ENCODE peak calls at places on chromosomes 4 and X, in six cellular contexts. One of them, this sample, is unnamed.
A peak's percentile ranks its signal among the peaks of the same experiment; 100 is the strongest.

GRCh38 chrX:12118134-12118533 is 20.1 kb upstream of the FRMPD4 start:
- DNase-seq in CD4-positive, alpha-beta T cell: no peak
- DNase-seq in CD8-positive, alpha-beta T cell: no peak
- DNase-seq in heart right ventricle: no peak
- DNase-seq in naive thymus-derived CD4-positive, alpha-beta T cell: no peak
- DNase-seq in brain microvascular endothelial cell: no peak
- DNase-seq in this sample: no peak

GRCh38 chr4:126223784-126224407 is 909.1 kb downstream of the FAT4 start:
- DNase-seq in CD8-positive, alpha-beta T cell: no peak
- DNase-seq in CD4-positive, alpha-beta T cell: no peak
- DNase-seq in naive thymus-derived CD4-positive, alpha-beta T cell: no peak
- DNase-seq in brain microvascular endothelial cell: no peak
- DNase-seq in heart right ventricle: no peak
- DNase-seq in this sample: no peak

GRCh38 chrX:12802741-12803140 is 11.5 kb downstream of the PRPS2 start:
- DNase-seq in brain microvascular endothelial cell: no peak
- DNase-seq in CD4-positive, alpha-beta T cell: no peak
- DNase-seq in heart right ventricle: no peak
- DNase-seq in naive thymus-derived CD4-positive, alpha-beta T cell: no peak
- DNase-seq in CD8-positive, alpha-beta T cell: no peak
- DNase-seq in this sample: no peak

GRCh38 chrX:111581086-111581485 is 69.6 kb downstream of the SERTM2 start:
- DNase-seq in CD4-positive, alpha-beta T cell: no peak
- DNase-seq in CD8-positive, alpha-beta T cell: no peak
- DNase-seq in brain microvascular endothelial cell: no peak
- DNase-seq in naive thymus-derived CD4-positive, alpha-beta T cell: no peak
- DNase-seq in heart right ventricle: no peak
- DNase-seq in this sample: no peak

GRCh38 chr4:86757468-86757867 is 91.7 kb downstream of the SLC10A6 start:
- DNase-seq in brain microvascular endothelial cell: no peak
- DNase-seq in CD8-positive, alpha-beta T cell: no peak
- DNase-seq in CD4-positive, alpha-beta T cell: no peak
- DNase-seq in naive thymus-derived CD4-positive, alpha-beta T cell: no peak
- DNase-seq in heart right ventricle: no peak
- DNase-seq in this sample: no peak

GRCh38 chr4:38131371-38132139 is 171.4 kb downstream of the PTTG2 start:
- DNase-seq in naive thymus-derived CD4-positive, alpha-beta T cell: peak; percentile 61
- DNase-seq in CD4-positive, alpha-beta T cell: peak; percentile 38
- DNase-seq in heart right ventricle: no peak
- DNase-seq in CD8-positive, alpha-beta T cell: peak; percentile 64
- DNase-seq in brain microvascular endothelial cell: peak; percentile 49
- DNase-seq in this sample: peak; percentile 85

GRCh38 chrX:153734871-153735270 is 10.2 kb downstream of the ABCD1 start:
- DNase-seq in naive thymus-derived CD4-positive, alpha-beta T cell: no peak
- DNase-seq in heart right ventricle: no peak
- DNase-seq in CD4-positive, alpha-beta T cell: no peak
- DNase-seq in CD8-positive, alpha-beta T cell: no peak
- DNase-seq in brain microvascular endothelial cell: no peak
- DNase-seq in this sample: no peak

GRCh38 chrX:39757971-39758370 is 339.8 kb downstream of the BCOR start:
- DNase-seq in CD4-positive, alpha-beta T cell: no peak
- DNase-seq in naive thymus-derived CD4-positive, alpha-beta T cell: no peak
- DNase-seq in brain microvascular endothelial cell: no peak
- DNase-seq in CD8-positive, alpha-beta T cell: no peak
- DNase-seq in heart right ventricle: no peak
- DNase-seq in this sample: no peak

GRCh38 chr4:44558206-44558605 is 93.2 kb downstream of the YIPF7 start:
- DNase-seq in CD8-positive, alpha-beta T cell: no peak
- DNase-seq in CD4-positive, alpha-beta T cell: no peak
- DNase-seq in heart right ventricle: no peak
- DNase-seq in brain microvascular endothelial cell: no peak
- DNase-seq in naive thymus-derived CD4-positive, alpha-beta T cell: no peak
- DNase-seq in this sample: no peak

GRCh38 chr4:10100734-10101216 is 15.8 kb downstream of the WDR1 start:
- DNase-seq in naive thymus-derived CD4-positive, alpha-beta T cell: no peak
- DNase-seq in CD8-positive, alpha-beta T cell: peak; percentile 38
- DNase-seq in heart right ventricle: no peak
- DNase-seq in CD4-positive, alpha-beta T cell: no peak
- DNase-seq in brain microvascular endothelial cell: no peak
- DNase-seq in this sample: peak; percentile 33

GRCh38 chrX:20461576-20461975 is 194.9 kb upstream of the RPS6KA3 start:
- DNase-seq in heart right ventricle: no peak
- DNase-seq in naive thymus-derived CD4-positive, alpha-beta T cell: no peak
- DNase-seq in brain microvascular endothelial cell: no peak
- DNase-seq in CD8-positive, alpha-beta T cell: no peak
- DNase-seq in CD4-positive, alpha-beta T cell: no peak
- DNase-seq in this sample: no peak

GRCh38 chrX:20456971-20457370 is 190.3 kb upstream of the RPS6KA3 start:
- DNase-seq in naive thymus-derived CD4-positive, alpha-beta T cell: no peak
- DNase-seq in brain microvascular endothelial cell: no peak
- DNase-seq in CD4-positive, alpha-beta T cell: no peak
- DNase-seq in heart right ventricle: no peak
- DNase-seq in CD8-positive, alpha-beta T cell: no peak
- DNase-seq in this sample: no peak

GRCh38 chrX:20463296-20464075 is 196.8 kb upstream of the RPS6KA3 start:
- DNase-seq in CD4-positive, alpha-beta T cell: no peak
- DNase-seq in CD8-positive, alpha-beta T cell: no peak
- DNase-seq in heart right ventricle: no peak
- DNase-seq in naive thymus-derived CD4-positive, alpha-beta T cell: no peak
- DNase-seq in brain microvascular endothelial cell: no peak
- DNase-seq in this sample: no peak

GRCh38 chrX:20455001-20455400 is 188.3 kb upstream of the RPS6KA3 start:
- DNase-seq in brain microvascular endothelial cell: no peak
- DNase-seq in naive thymus-derived CD4-positive, alpha-beta T cell: no peak
- DNase-seq in heart right ventricle: no peak
- DNase-seq in CD8-positive, alpha-beta T cell: no peak
- DNase-seq in CD4-positive, alpha-beta T cell: no peak
- DNase-seq in this sample: no peak

GRCh38 chrX:20459410-20460350 is 193.0 kb upstream of the RPS6KA3 start:
- DNase-seq in CD4-positive, alpha-beta T cell: no peak
- DNase-seq in brain microvascular endothelial cell: no peak
- DNase-seq in heart right ventricle: no peak
- DNase-seq in CD8-positive, alpha-beta T cell: no peak
- DNase-seq in naive thymus-derived CD4-positive, alpha-beta T cell: no peak
- DNase-seq in this sample: no peak
- H3K27ac ChIP-seq in CD4-positive, alpha-beta T cell: no peak overlapping the region
- H3K27ac ChIP-seq in brain microvascular endothelial cell: no peak overlapping the region
- H3K27ac ChIP-seq in heart right ventricle: no peak overlapping the region
- H3K27ac ChIP-seq in CD8-positive, alpha-beta T cell: no peak overlapping the region
- H3K27ac ChIP-seq in naive thymus-derived CD4-positive, alpha-beta T cell: no peak overlapping the region
- H3K27ac ChIP-seq in this sample: no peak overlapping the region

GRCh38 chrX:135389243-135389642 is 32.5 kb upstream of the SMIM10L2A start:
- DNase-seq in brain microvascular endothelial cell: no peak
- DNase-seq in naive thymus-derived CD4-positive, alpha-beta T cell: no peak
- DNase-seq in CD4-positive, alpha-beta T cell: no peak
- DNase-seq in CD8-positive, alpha-beta T cell: no peak
- DNase-seq in heart right ventricle: no peak
- DNase-seq in this sample: no peak
- H3K27ac ChIP-seq in brain microvascular endothelial cell: no peak overlapping the region
- H3K27ac ChIP-seq in naive thymus-derived CD4-positive, alpha-beta T cell: no peak overlapping the region
- H3K27ac ChIP-seq in CD4-positive, alpha-beta T cell: no peak overlapping the region
- H3K27ac ChIP-seq in CD8-positive, alpha-beta T cell: no peak overlapping the region
- H3K27ac ChIP-seq in heart right ventricle: no peak overlapping the region
- H3K27ac ChIP-seq in this sample: no peak overlapping the region

GRCh38 chr4:119626943-119627266 is 1.7 kb downstream of the PDE5A start:
- DNase-seq in CD4-positive, alpha-beta T cell: no peak
- DNase-seq in heart right ventricle: no peak
- DNase-seq in brain microvascular endothelial cell: no peak
- DNase-seq in naive thymus-derived CD4-positive, alpha-beta T cell: no peak
- DNase-seq in CD8-positive, alpha-beta T cell: no peak
- DNase-seq in this sample: no peak

GRCh38 chr4:119626420-119626819 is 2.2 kb downstream of the PDE5A start:
- DNase-seq in heart right ventricle: no peak
- DNase-seq in CD8-positive, alpha-beta T cell: no peak
- DNase-seq in brain microvascular endothelial cell: no peak
- DNase-seq in naive thymus-derived CD4-positive, alpha-beta T cell: no peak
- DNase-seq in CD4-positive, alpha-beta T cell: no peak
- DNase-seq in this sample: no peak

GRCh38 chr4:119628281-119629141 is at the start of gene PDE5A:
- DNase-seq in CD4-positive, alpha-beta T cell: peak; percentile 71
- DNase-seq in brain microvascular endothelial cell: peak; percentile 61
- DNase-seq in CD8-positive, alpha-beta T cell: peak; percentile 79
- DNase-seq in heart right ventricle: peak; percentile 84
- DNase-seq in naive thymus-derived CD4-positive, alpha-beta T cell: peak; percentile 71
- DNase-seq in this sample: peak; percentile 70

GRCh38 chr4:119627267-119628190 is 1.1 kb downstream of the PDE5A start:
- DNase-seq in heart right ventricle: peak; percentile 74
- DNase-seq in naive thymus-derived CD4-positive, alpha-beta T cell: peak; percentile 64
- DNase-seq in CD8-positive, alpha-beta T cell: peak; percentile 55
- DNase-seq in brain microvascular endothelial cell: peak; percentile 42
- DNase-seq in CD4-positive, alpha-beta T cell: peak; percentile 44
- DNase-seq in this sample: peak; percentile 58

DNA sequence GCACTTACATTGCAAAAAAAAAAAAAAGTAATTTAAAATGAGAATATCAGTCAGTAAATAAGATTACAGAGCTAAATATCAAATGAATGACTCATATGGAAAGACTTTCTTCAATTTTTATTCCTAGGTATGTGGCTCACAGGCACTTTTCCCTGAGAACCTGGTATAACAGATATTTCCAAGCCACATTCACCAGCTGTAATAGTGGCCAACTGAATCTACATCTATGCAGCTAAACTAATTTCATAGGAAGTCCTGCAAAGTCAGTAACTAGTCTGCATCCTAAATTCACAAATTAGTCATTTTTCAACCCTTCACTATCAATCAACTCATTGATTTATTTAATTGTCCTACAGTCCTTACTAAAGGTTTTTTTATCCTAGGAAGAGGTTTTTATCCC is 5.6 kb downstream of the PDE5A start:
- DNase-seq in brain microvascular endothelial cell: no peak
- DNase-seq in heart right ventricle: no peak
- DNase-seq in CD4-positive, alpha-beta T cell: no peak
- DNase-seq in naive thymus-derived CD4-positive, alpha-beta T cell: no peak
- DNase-seq in CD8-positive, alpha-beta T cell: no peak
- DNase-seq in this sample: no peak
- H3K27ac ChIP-seq in brain microvascular endothelial cell: no peak overlapping the region
- H3K27ac ChIP-seq in heart right ventricle: no peak overlapping the region
- H3K27ac ChIP-seq in CD4-positive, alpha-beta T cell: no peak overlapping the region
- H3K27ac ChIP-seq in naive thymus-derived CD4-positive, alpha-beta T cell: no peak overlapping the region
- H3K27ac ChIP-seq in CD8-positive, alpha-beta T cell: no peak overlapping the region
- H3K27ac ChIP-seq in this sample: no peak overlapping the region

DNA sequence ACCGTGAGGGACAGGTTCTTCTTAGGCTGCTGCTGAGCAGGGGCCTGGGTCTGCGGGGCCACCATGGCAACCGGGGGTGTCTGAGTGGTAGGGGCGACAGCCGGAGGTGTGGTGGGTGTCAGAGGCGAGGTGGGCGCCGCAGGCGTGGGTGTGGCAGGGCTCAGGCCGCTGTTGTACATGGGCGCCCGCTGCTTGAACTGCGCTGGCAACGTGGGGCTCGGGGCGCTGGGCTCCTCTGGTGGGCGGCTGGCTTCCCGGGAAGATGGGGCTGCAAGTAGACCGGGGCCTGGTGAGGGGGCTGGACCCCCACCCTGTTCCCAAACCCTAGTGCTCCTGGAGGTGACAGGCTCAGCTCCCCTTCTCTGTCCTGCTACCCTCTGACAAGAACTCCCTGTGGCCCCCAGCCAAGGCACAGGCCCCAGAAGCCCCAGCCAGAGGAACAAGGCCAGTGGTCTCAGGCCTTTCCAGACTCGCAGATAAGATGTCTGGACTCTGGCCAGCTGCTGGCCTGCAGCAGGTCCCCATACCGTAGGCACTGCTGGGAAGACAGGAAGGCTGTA is 24.8 kb downstream of the NELFA start:
- DNase-seq in brain microvascular endothelial cell: no peak
- DNase-seq in naive thymus-derived CD4-positive, alpha-beta T cell: no peak
- DNase-seq in CD8-positive, alpha-beta T cell: no peak
- DNase-seq in CD4-positive, alpha-beta T cell: no peak
- DNase-seq in heart right ventricle: peak; percentile 50
- DNase-seq in this sample: no peak
- H3K27ac ChIP-seq in brain microvascular endothelial cell: no peak overlapping the region
- H3K27ac ChIP-seq in naive thymus-derived CD4-positive, alpha-beta T cell: no peak overlapping the region
- H3K27ac ChIP-seq in CD8-positive, alpha-beta T cell: no peak overlapping the region
- H3K27ac ChIP-seq in CD4-positive, alpha-beta T cell: no peak overlapping the region
- H3K27ac ChIP-seq in heart right ventricle: peak overlapping the region; percentile 34
- H3K27ac ChIP-seq in this sample: no peak overlapping the region

DNA sequence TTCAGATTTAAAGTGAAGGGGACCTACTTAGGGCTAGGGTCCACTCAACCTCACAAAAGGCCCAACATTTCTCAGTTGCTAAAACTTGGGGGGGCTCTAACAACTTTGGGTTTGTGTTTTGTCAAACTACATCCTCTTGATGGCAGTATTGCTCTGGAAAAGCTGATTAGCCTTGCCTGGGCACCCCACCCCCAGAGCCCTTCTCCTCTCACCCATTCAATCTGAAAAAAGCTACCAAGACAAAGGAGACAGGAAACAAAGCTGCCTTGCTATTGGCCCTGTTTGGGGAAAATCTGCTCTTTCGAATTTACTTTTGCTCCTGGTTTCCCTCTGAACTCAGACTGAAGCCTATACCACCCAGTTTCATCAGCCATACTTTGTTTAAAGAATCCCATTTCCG is 195.2 kb upstream of the STK26 start:
- DNase-seq in CD4-positive, alpha-beta T cell: no peak
- DNase-seq in CD8-positive, alpha-beta T cell: no peak
- DNase-seq in brain microvascular endothelial cell: peak; percentile 23
- DNase-seq in heart right ventricle: no peak
- DNase-seq in naive thymus-derived CD4-positive, alpha-beta T cell: peak; percentile 59
- DNase-seq in this sample: peak; percentile 32
- H3K27ac ChIP-seq in CD4-positive, alpha-beta T cell: no peak overlapping the region
- H3K27ac ChIP-seq in CD8-positive, alpha-beta T cell: no peak overlapping the region
- H3K27ac ChIP-seq in brain microvascular endothelial cell: no peak overlapping the region
- H3K27ac ChIP-seq in heart right ventricle: no peak overlapping the region
- H3K27ac ChIP-seq in naive thymus-derived CD4-positive, alpha-beta T cell: no peak overlapping the region
- H3K27ac ChIP-seq in this sample: no peak overlapping the region